ENCODE peak calls at places on chromosome 16, in nine cellular contexts. S is neural progenitor cell, H is tibial nerve, P is esophagus squamous epithelium, D is heart left ventricle, F is uterus, J is AG04450, R is foreskin keratinocyte, Y is cardiac muscle cell. W is an unnamed sample. For H3K27me3, the result is how much of the 10 kb centered on the place peaks cover.

GRCh38 chr16:85542548-85542927 is 70.6 kb upstream of the GSE1 start:
- DNase-seq in S (no peak), H (no peak), P (no peak), D (no peak), F (no peak), J (no peak), R (no peak), Y (no peak), W (no peak)

GRCh38 chr16:83615553-83615952 is 192.2 kb upstream of the HSBP1 start:
- DNase-seq in S (no peak), H (no peak), P (no peak), D (no peak), F (no peak), J (no peak), R (peak), Y (peak), W (no peak)

GRCh38 chr16:80720759-80721470 is 83.5 kb downstream of the CDYL2 start:
- DNase-seq in S (no peak), H (no peak), P (no peak), D (no peak), F (no peak), J (no peak), R (peak), Y (no peak), W (no peak)

GRCh38 chr16:24319415-24319814 is 63.3 kb downstream of the CACNG3 start:
- DNase-seq in S (no peak), H (no peak), P (no peak), D (no peak), F (no peak), J (no peak), R (no peak), Y (no peak), W (no peak)

GRCh38 chr16:75130150-75130771 is 13.7 kb upstream of the LDHD start:
- DNase-seq in S (no peak), H (no peak), P (no peak), D (no peak), F (no peak), J (no peak), R (no peak), Y (no peak), W (no peak)

GRCh38 chr16:56477096-56477878 is 25.9 kb downstream of the OGFOD1 start:
- DNase-seq in S (no peak), H (no peak), P (no peak), D (no peak), F (no peak), J (peak), R (peak), Y (peak), W (no peak)

GRCh38 chr16:68915561-68915960 is 72.2 kb downstream of the TANGO6 start:
- DNase-seq in S (no peak), H (no peak), P (no peak), D (no peak), F (no peak), J (no peak), R (peak), Y (peak), W (no peak)

GRCh38 chr16:53745126-53745525 is 41.2 kb downstream of the FTO start:
- DNase-seq in S (no peak), H (no peak), P (no peak), D (no peak), F (no peak), J (no peak), R (peak), Y (peak), W (no peak)

GRCh38 chr16:24273511-24273910 is 17.4 kb downstream of the CACNG3 start:
- DNase-seq in S (no peak), H (no peak), P (no peak), D (no peak), F (no peak), J (no peak), R (no peak), Y (peak), W (no peak)

GRCh38 chr16:53546988-53547391 is 44.0 kb upstream of the AKTIP start:
- DNase-seq in S (peak), H (no peak), P (no peak), D (no peak), F (no peak), J (no peak), R (no peak), Y (no peak), W (no peak)

DNA sequence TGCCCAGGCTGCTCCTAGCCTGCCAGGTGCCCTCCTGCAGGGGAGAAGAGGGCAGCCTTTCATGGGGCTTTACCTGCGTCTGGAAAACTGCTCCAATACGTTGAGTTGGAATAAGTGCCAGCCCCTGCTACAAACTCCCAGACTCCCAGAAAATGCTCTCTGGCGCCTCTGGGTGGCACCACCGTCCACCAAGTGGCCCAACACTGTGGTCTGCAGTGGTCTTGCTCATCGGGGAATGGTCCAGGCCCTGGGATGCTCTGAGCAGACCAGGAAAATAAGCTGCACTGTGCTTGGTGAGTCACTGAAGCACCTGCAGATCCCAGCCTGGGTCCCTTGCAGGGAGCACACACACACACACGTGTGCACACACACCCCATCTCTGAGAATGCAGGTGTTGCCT is 20.8 kb downstream of the CDIP1 start:
- DNase-seq in S (peak), H (no peak), P (no peak), D (no peak), F (no peak), J (no peak), R (no peak), Y (peak), W (no peak)
- TF ChIP-seq CTCF in S (peak), H (peak), P (peak), D (peak), F (peak), J (peak), R (peak), Y (peak), W (peak)

GRCh38 chr16:58236231-58236690 is 38.4 kb upstream of the CSNK2A2 start:
- DNase-seq in S (peak), H (peak), P (no peak), D (peak), F (peak), J (peak), R (peak), Y (peak), W (peak)
- H3K27me3 ChIP-seq in S (under half), H (under half), P (under half), D (under half), F (under half), J (under half), R (under half), Y (under half), W (under half)

GRCh38 chr16:87635541-87636049 is 33.3 kb downstream of the JPH3 start:
- DNase-seq in S (peak), H (no peak), P (peak), D (peak), F (peak), J (no peak), R (no peak), Y (peak), W (no peak)
- TF ChIP-seq CTCF in S (peak), H (peak), P (peak), D (peak), F (peak), J (peak), R (peak), Y (peak), W (peak)

GRCh38 chr16:87252269-87252970 is 64.8 kb downstream of the C16orf95 start:
- DNase-seq in S (no peak), H (no peak), P (no peak), D (no peak), F (no peak), J (no peak), R (no peak), Y (no peak), W (peak)
- H3K27me3 ChIP-seq in S (under half), H (under half), P (under half), D (under half), F (under half), J (under half), R (under half), Y (under half), W (under half)

GRCh38 chr16:3638916-3639644 is 15.4 kb upstream of the DNASE1 start:
- DNase-seq in S (no peak), H (no peak), P (no peak), D (no peak), F (no peak), J (no peak), R (no peak), Y (no peak), W (peak)

GRCh38 chr16:3640632-3641501 is 13.6 kb upstream of the DNASE1 start:
- DNase-seq in S (no peak), H (no peak), P (no peak), D (no peak), F (no peak), J (no peak), R (no peak), Y (no peak), W (peak)

GRCh38 chr16:3641801-3642396 is 12.6 kb upstream of the DNASE1 start:
- DNase-seq in S (no peak), H (no peak), P (no peak), D (no peak), F (no peak), J (no peak), R (no peak), Y (no peak), W (no peak)

GRCh38 chr16:3642397-3643094 is 11.9 kb upstream of the DNASE1 start:
- DNase-seq in S (no peak), H (no peak), P (no peak), D (no peak), F (no peak), J (no peak), R (peak), Y (peak), W (peak)

DNA sequence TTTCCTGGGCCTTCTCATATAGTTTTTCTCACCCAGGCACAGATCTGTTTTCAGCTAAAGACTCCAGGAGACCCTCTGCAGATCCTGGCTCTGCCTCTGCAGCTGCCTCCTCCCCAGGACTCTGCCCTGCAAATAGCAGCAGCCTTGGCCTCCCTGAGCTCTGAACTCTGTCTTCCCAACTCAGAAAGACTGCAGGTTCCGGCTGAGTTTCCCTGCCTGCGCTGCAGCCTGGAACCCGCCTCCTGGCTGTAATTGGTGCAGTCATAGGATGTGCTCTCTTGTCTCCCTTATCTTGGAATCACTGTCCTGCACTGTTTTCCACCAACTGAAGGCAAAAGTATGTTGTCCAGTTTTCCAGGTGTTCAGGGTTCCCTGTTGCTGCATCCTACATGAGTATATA is 14.3 kb upstream of the DNASE1 start:
- DNase-seq in S (no peak), H (no peak), P (no peak), D (no peak), F (no peak), J (no peak), R (no peak), Y (no peak), W (no peak)
- TF ChIP-seq CTCF in S (no peak), H (no peak), P (no peak), D (no peak), F (no peak), J (no peak), R (no peak), Y (no peak), W (no peak)

GRCh38 chr16:10885246-10885645 is 8.2 kb downstream of the CIITA start:
- DNase-seq in S (no peak), H (no peak), P (no peak), D (no peak), F (no peak), J (no peak), R (no peak), Y (no peak), W (no peak)
- H3K27me3 ChIP-seq in S (under half), H (under half), P (under half), D (under half), F (under half), J (under half), R (under half), Y (under half), W (under half)

GRCh38 chr16:66547101-66547989 is 2.6 kb downstream of the TK2 start:
- DNase-seq in S (no peak), H (no peak), P (no peak), D (no peak), F (no peak), J (no peak), R (no peak), Y (no peak), W (peak)

GRCh38 chr16:66542396-66542795 is 7.5 kb downstream of the TK2 start:
- DNase-seq in S (no peak), H (no peak), P (no peak), D (no peak), F (no peak), J (no peak), R (no peak), Y (no peak), W (no peak)

GRCh38 chr16:66543541-66543940 is 6.4 kb downstream of the TK2 start:
- DNase-seq in S (no peak), H (no peak), P (no peak), D (no peak), F (no peak), J (no peak), R (no peak), Y (no peak), W (no peak)

GRCh38 chr16:66541388-66542360 is 8.2 kb downstream of the TK2 start:
- DNase-seq in S (no peak), H (no peak), P (no peak), D (no peak), F (no peak), J (no peak), R (no peak), Y (no peak), W (no peak)

DNA sequence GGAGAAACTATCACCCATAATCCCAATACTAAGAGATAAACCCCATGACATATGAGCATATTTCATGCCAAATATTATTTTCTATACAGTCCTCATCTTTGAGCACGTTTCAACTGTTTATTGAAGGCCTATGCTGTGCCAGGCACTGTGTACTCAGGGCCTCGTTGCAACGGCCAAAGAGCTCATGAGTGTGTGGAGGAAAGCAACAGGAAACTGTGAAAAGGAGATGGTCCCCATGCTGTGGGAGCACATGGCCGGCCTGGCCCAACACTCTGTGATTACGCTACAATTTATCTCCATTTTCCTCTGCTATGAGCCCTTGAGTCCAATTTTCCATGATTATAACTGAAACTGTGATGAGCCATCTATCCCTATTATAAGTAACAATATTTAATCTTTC is 5.6 kb downstream of the TK2 start:
- DNase-seq in S (no peak), H (no peak), P (no peak), D (no peak), F (no peak), J (no peak), R (no peak), Y (no peak), W (no peak)
- TF ChIP-seq CTCF in S (no peak), H (no peak), P (no peak), D (no peak), F (no peak), J (no peak), R (no peak), Y (no peak), W (no peak)

GRCh38 chr16:20073203-20074088 is at the start of gene GPR139:
- DNase-seq in S (peak), H (no peak), P (no peak), D (no peak), F (no peak), J (no peak), R (no peak), Y (no peak), W (no peak)
- H3K27me3 ChIP-seq in S (half or more), H (under half), P (under half), D (under half), F (under half), J (under half), R (under half), Y (half or more), W (under half)

GRCh38 chr16:87380403-87380802 is 3.2 kb downstream of the FBXO31 start:
- DNase-seq in S (no peak), H (no peak), P (no peak), D (no peak), F (no peak), J (no peak), R (no peak), Y (no peak), W (no peak)

GRCh38 chr16:87380875-87381274 is 2.7 kb downstream of the FBXO31 start:
- DNase-seq in S (no peak), H (no peak), P (no peak), D (no peak), F (no peak), J (no peak), R (no peak), Y (peak), W (no peak)

GRCh38 chr16:87384162-87384999 is 805 bp upstream of the FBXO31 start:
- DNase-seq in S (no peak), H (no peak), P (no peak), D (peak), F (no peak), J (no peak), R (no peak), Y (no peak), W (peak)

GRCh38 chr16:87382023-87382785 is 1.4 kb downstream of the FBXO31 start:
- DNase-seq in S (no peak), H (no peak), P (no peak), D (no peak), F (no peak), J (no peak), R (no peak), Y (no peak), W (no peak)

GRCh38 chr16:87383522-87384161 is at the start of gene FBXO31:
- DNase-seq in S (peak), H (peak), P (peak), D (peak), F (peak), J (peak), R (peak), Y (peak), W (no peak)
- TF ChIP-seq CTCF in S (no peak), H (no peak), P (no peak), D (no peak), F (no peak), J (no peak), R (no peak), Y (no peak), W (no peak)

GRCh38 chr16:30025574-30025973 is 2.6 kb downstream of the C16orf92 start:
- DNase-seq in S (no peak), H (no peak), P (no peak), D (no peak), F (no peak), J (no peak), R (no peak), Y (no peak), W (no peak)
- H3K27me3 ChIP-seq in S (under half), H (under half), P (under half), D (under half), F (under half), J (half or more), R (under half), Y (under half), W (under half)

W was measured in ascending aorta.